ENCODE peak calls at places on chromosomes 11 and 22, in six cellular contexts. N is left cardiac atrium; T is lower leg skin; V is CD8-positive, alpha-beta memory T cell; W is aorta; O is mucosa of descending colon. Y is an unnamed sample.
A peak's percentile ranks its signal among the peaks of the same experiment; 100 is the strongest.

GRCh38 chr11:113685650-113686349 is 20.3 kb downstream of the TMPRSS5 start:
- DNase-seq in O (no peak), V (no peak), W (no peak), N (no peak), T (no peak), Y (no peak)

GRCh38 chr22:46829140-46829891 is 66.9 kb downstream of the TBC1D22A start:
- DNase-seq in V (no peak), N (no peak), W (no peak), O (peak; percentile 10), T (no peak), Y (no peak)

GRCh38 chr11:91104237-91104636 is 881.4 kb upstream of the CHORDC1 start:
- DNase-seq in V (no peak), W (no peak), T (no peak), O (no peak), N (no peak), Y (no peak)

GRCh38 chr22:38257170-38257569 is 15.6 kb downstream of the TMEM184B start:
- DNase-seq in W (no peak), T (no peak), V (no peak), N (no peak), O (no peak), Y (no peak)

GRCh38 chr11:46420513-46420912 is 28.9 kb upstream of the CHRM4 start:
- DNase-seq in N (no peak), T (no peak), V (no peak), W (no peak), O (no peak), Y (no peak)

GRCh38 chr22:35306350-35306967 is 6.8 kb downstream of the TOM1 start:
- DNase-seq in N (no peak), V (no peak), T (no peak), W (no peak), O (no peak), Y (no peak)

GRCh38 chr11:115941481-115941993 is 437.3 kb upstream of the CADM1 start:
- DNase-seq in V (no peak), O (peak; percentile 66), W (peak; percentile 89), N (peak; percentile 77), T (no peak), Y (peak; percentile 69)

GRCh38 chr11:95711945-95712221 is 77.7 kb downstream of the FAM76B start:
- DNase-seq in W (no peak), N (no peak), O (no peak), T (no peak), V (no peak), Y (no peak)

GRCh38 chr22:46044718-46045458 is 67.9 kb upstream of the WNT7B start:
- DNase-seq in W (peak; percentile 66), T (peak; percentile 91), N (peak; percentile 52), V (peak; percentile 54), O (no peak), Y (no peak)

GRCh38 chr11:65492637-65493366 is 6.0 kb upstream of the MALAT1 start:
- DNase-seq in W (peak; percentile 93), O (peak; percentile 83), V (no peak), N (peak; percentile 93), T (peak; percentile 98), Y (peak; percentile 92)

GRCh38 chr22:23105919-23106853 is 35.6 kb downstream of the RSPH14 start:
- DNase-seq in V (no peak), O (no peak), T (no peak), N (no peak), W (no peak), Y (no peak)

GRCh38 chr11:130508913-130509312 is 60.5 kb downstream of the ADAMTS15 start:
- DNase-seq in W (no peak), T (no peak), V (no peak), O (no peak), N (no peak), Y (no peak)

GRCh38 chr11:2513441-2513840 is 68.6 kb downstream of the KCNQ1 start:
- DNase-seq in T (peak; percentile 64), V (no peak), N (peak; percentile 10), W (peak; percentile 29), O (peak; percentile 38), Y (no peak)

GRCh38 chr11:120337133-120337895 is 1.1 kb downstream of the ARHGEF12 start:
- DNase-seq in V (no peak), N (peak; percentile 37), T (peak; percentile 90), W (peak; percentile 57), O (no peak), Y (no peak)

GRCh38 chr11:65170058-65170534 is at the start of gene SPDYC:
- DNase-seq in N (no peak), T (no peak), W (no peak), O (no peak), V (no peak), Y (no peak)

GRCh38 chr22:38272373-38273134 is at the start of gene TMEM184B:
- DNase-seq in W (peak; percentile 83), T (peak; percentile 95), N (peak; percentile 83), O (peak; percentile 79), V (peak; percentile 87), Y (peak; percentile 93)

GRCh38 chr22:48635825-48636224 is 1191.8 kb downstream of the BRD1 start:
- DNase-seq in O (no peak), W (no peak), T (no peak), N (no peak), V (no peak), Y (no peak)

GRCh38 chr11:48087974-48088681 is 107.8 kb downstream of the PTPRJ start:
- DNase-seq in W (no peak), N (no peak), V (no peak), T (peak; percentile 85), O (peak; percentile 69), Y (no peak)

GRCh38 chr11:70070736-70071135 is 7.4 kb upstream of the ANO1 start:
- DNase-seq in N (no peak), V (no peak), T (peak; percentile 60), W (no peak), O (no peak), Y (no peak)

GRCh38 chr11:73520358-73521061 is 77.4 kb downstream of the FAM168A start:
- DNase-seq in W (no peak), O (no peak), T (no peak), V (no peak), N (no peak), Y (no peak)

GRCh38 chr22:26845016-26845728 is 187.8 kb downstream of the MIAT start:
- DNase-seq in N (no peak), T (peak; percentile 66), W (no peak), V (no peak), O (no peak), Y (no peak)